ENCODE peak calls at places on chromosome 2, in six cellular contexts. Y, X, N, A, W and F are unnamed samples.

GRCh38 chr2:181077128-181077709 is 96.8 kb downstream of the UBE2E3 start:
- DNase-seq in Y (peak; percentile 57), A (no peak), N (peak; percentile 26), W (no peak), X (no peak), F (peak; percentile 35)

GRCh38 chr2:2484301-2484700 is 153.2 kb upstream of the MYT1L start:
- DNase-seq in W (no peak), A (no peak), N (no peak), X (no peak), Y (no peak), F (no peak)

GRCh38 chr2:173150087-173150486 is 74.4 kb downstream of the MAP3K20 start:
- DNase-seq in A (no peak), W (no peak), X (no peak), Y (no peak), N (no peak), F (no peak)

GRCh38 chr2:235418918-235419317 is 74.9 kb upstream of the AGAP1 start:
- DNase-seq in N (no peak), A (no peak), X (no peak), W (no peak), Y (no peak), F (no peak)

GRCh38 chr2:230643576-230644291 is 68.9 kb upstream of the CAB39 start:
- DNase-seq in N (peak; percentile 72), W (no peak), X (peak; percentile 80), Y (peak; percentile 58), A (peak; percentile 23), F (no peak)

GRCh38 chr2:16149349-16150243 is 209.2 kb downstream of the MYCN start:
- DNase-seq in X (no peak), W (no peak), Y (no peak), N (no peak), A (no peak), F (no peak)

GRCh38 chr2:85514323-85514722 is 24.6 kb upstream of the MAT2A start:
- DNase-seq in A (no peak), Y (no peak), W (no peak), N (no peak), X (no peak), F (no peak)

GRCh38 chr2:45675130-45675812 is 23.8 kb downstream of the PRKCE start:
- DNase-seq in Y (no peak), N (no peak), A (no peak), W (no peak), X (no peak), F (no peak)

GRCh38 chr2:240962371-240963064 is 35.9 kb upstream of the SNED1 start:
- DNase-seq in N (no peak), X (peak; percentile 40), Y (peak; percentile 5), A (no peak), W (no peak), F (peak; percentile 36)

GRCh38 chr2:186456941-186457340 is 29.1 kb upstream of the ZC3H15 start:
- DNase-seq in W (no peak), Y (no peak), N (no peak), A (no peak), X (no peak), F (no peak)

GRCh38 chr2:145887915-145888314 is 1368.0 kb upstream of the ZEB2 start:
- DNase-seq in N (no peak), Y (no peak), W (no peak), X (no peak), A (no peak), F (no peak)

GRCh38 chr2:72954376-72955187 is 37.3 kb downstream of the EMX1 start:
- DNase-seq in Y (no peak), A (no peak), W (no peak), X (no peak), N (peak; percentile 36), F (no peak)

GRCh38 chr2:96538487-96539214 is 2.1 kb downstream of the ARID5A start:
- DNase-seq in Y (peak; percentile 92), X (peak; percentile 94), W (peak; percentile 86), N (no peak), A (peak; percentile 78), F (peak; percentile 55)

GRCh38 chr2:69645926-69646325 is 2.4 kb upstream of the AAK1 start:
- DNase-seq in N (no peak), Y (no peak), W (no peak), A (no peak), X (no peak), F (no peak)

GRCh38 chr2:241849616-241850543 is 8.8 kb downstream of the PDCD1 start:
- DNase-seq in A (no peak), X (peak; percentile 56), Y (no peak), W (peak; percentile 11), N (no peak), F (no peak)

GRCh38 chr2:165634855-165635254 is 159.2 kb downstream of the GALNT3 start:
- DNase-seq in N (no peak), W (peak; percentile 61), X (no peak), Y (no peak), A (peak; percentile 83), F (peak; percentile 29)

GRCh38 chr2:97784953-97785352 is 71.6 kb downstream of the ZAP70 start:
- DNase-seq in W (no peak), Y (no peak), A (no peak), N (no peak), X (no peak), F (no peak)

GRCh38 chr2:96374211-96374951 is 38.8 kb downstream of the NCAPH start:
- DNase-seq in Y (no peak), X (no peak), N (no peak), A (no peak), W (no peak), F (peak; percentile 53)

GRCh38 chr2:218260742-218261423 is at the start of gene GPBAR1:
- DNase-seq in X (no peak), N (no peak), A (no peak), Y (no peak), W (peak; percentile 68), F (no peak)

GRCh38 chr2:55109219-55109891 is 59.1 kb upstream of the RTN4 start:
- DNase-seq in X (no peak), A (no peak), Y (no peak), W (no peak), N (no peak), F (peak; percentile 91)

GRCh38 chr2:195563857-195564512 is 93.0 kb upstream of the SLC39A10 start:
- DNase-seq in W (no peak), N (no peak), A (no peak), Y (peak; percentile 26), X (peak; percentile 66), F (no peak)

GRCh38 chr2:37198681-37199065 is 2.4 kb downstream of the CEBPZOS start:
- DNase-seq in N (no peak), A (no peak), X (no peak), W (no peak), Y (no peak), F (no peak)

GRCh38 chr2:138516030-138516704 is 14.6 kb downstream of the SPOPL start:
- DNase-seq in N (no peak), X (no peak), Y (no peak), A (no peak), W (no peak), F (no peak)

GRCh38 chr2:228479014-228479413 is 297.5 kb upstream of the SPHKAP start:
- DNase-seq in X (no peak), Y (no peak), A (no peak), W (no peak), N (no peak), F (no peak)

GRCh38 chr2:177921726-177922125 is 150.9 kb downstream of the PDE11A start:
- DNase-seq in W (no peak), Y (no peak), X (no peak), N (no peak), A (no peak), F (no peak)

GRCh38 chr2:174840436-174840835 is 76.2 kb upstream of the CHRNA1 start:
- DNase-seq in A (no peak), N (no peak), W (no peak), X (no peak), Y (no peak), F (no peak)

GRCh38 chr2:44126106-44126797 is 42.4 kb upstream of the PPM1B start:
- DNase-seq in W (no peak), N (no peak), A (no peak), Y (no peak), X (no peak), F (no peak)

GRCh38 chr2:47867205-47867604 is 39.1 kb downstream of the FBXO11 start:
- DNase-seq in N (no peak), Y (no peak), X (no peak), W (no peak), A (no peak), F (peak; percentile 98)

GRCh38 chr2:178452334-178452733 is 1.2 kb downstream of the PJVK start:
- DNase-seq in Y (no peak), W (no peak), X (no peak), N (no peak), A (no peak), F (no peak)